ENCODE peak calls at places on chromosome 12, in seven cellular contexts. G is mesendoderm, E is G401, M is T-cell, K is RWPE2, I is endothelial cell, F is transverse colon. Q is an unnamed sample.

GRCh38 chr12:64404470-64405446 is 566 bp downstream of the XPOT start:
- DNase-seq in G (peak; percentile 89), E (peak; percentile 40), M (no peak), K (peak; percentile 70), I (peak; percentile 52), F (peak; percentile 58), Q (peak; percentile 50)

GRCh38 chr12:72077111-72077820 is 138.6 kb downstream of the TPH2 start:
- DNase-seq in G (peak; percentile 25), E (peak; percentile 64), M (no peak), K (no peak), I (no peak), F (no peak), Q (peak; percentile 34)

GRCh38 chr12:62862259-62862881 is 72.6 kb downstream of the PPM1H start:
- DNase-seq in G (no peak), E (no peak), M (no peak), K (no peak), I (no peak), F (no peak), Q (peak; percentile 58)

GRCh38 chr12:6612247-6612646 is 5.1 kb upstream of the CHD4 start:
- DNase-seq in G (no peak), E (peak; percentile 51), M (no peak), K (no peak), I (no peak), F (no peak), Q (no peak)

GRCh38 chr12:105409881-105410471 is 79.5 kb downstream of the C12orf75 start:
- DNase-seq in G (no peak), E (no peak), M (no peak), K (no peak), I (peak; percentile 50), F (no peak), Q (peak; percentile 25)

GRCh38 chr12:2432856-2433255 is 361.9 kb upstream of the FKBP4 start:
- DNase-seq in G (no peak), E (no peak), M (no peak), K (no peak), I (no peak), F (no peak), Q (no peak)

GRCh38 chr12:46506961-46507360 is 134.4 kb upstream of the SLC38A2 start:
- DNase-seq in G (no peak), E (no peak), M (no peak), K (no peak), I (no peak), F (no peak), Q (no peak)

GRCh38 chr12:7136676-7137075 is 6.5 kb downstream of the CLSTN3 start:
- DNase-seq in G (no peak), E (peak; percentile 90), M (no peak), K (no peak), I (no peak), F (no peak), Q (no peak)

GRCh38 chr12:52358575-52359350 is 8.5 kb downstream of the KRT85 start:
- DNase-seq in G (peak; percentile 35), E (no peak), M (no peak), K (no peak), I (no peak), F (no peak), Q (peak; percentile 31)

GRCh38 chr12:66491812-66492361 is 187.0 kb downstream of the GRIP1 start:
- DNase-seq in G (no peak), E (no peak), M (no peak), K (no peak), I (no peak), F (no peak), Q (no peak)

GRCh38 chr12:92717202-92717601 is 14.4 kb downstream of the PLEKHG7 start:
- DNase-seq in G (peak; percentile 37), E (no peak), M (no peak), K (no peak), I (peak; percentile 39), F (no peak), Q (peak; percentile 23)

GRCh38 chr12:6384499-6385436 is 806 bp downstream of the LTBR start:
- DNase-seq in G (no peak), E (no peak), M (no peak), K (no peak), I (no peak), F (peak; percentile 31), Q (no peak)

GRCh38 chr12:39240573-39240972 is 202.3 kb downstream of the KIF21A start:
- DNase-seq in G (peak; percentile 83), E (no peak), M (no peak), K (no peak), I (no peak), F (no peak), Q (no peak)

GRCh38 chr12:47850153-47851084 is 30.7 kb upstream of the HDAC7 start:
- DNase-seq in G (peak; percentile 88), E (no peak), M (no peak), K (no peak), I (no peak), F (no peak), Q (no peak)

GRCh38 chr12:104721065-104721458 is 237.0 kb downstream of the SLC41A2 start:
- DNase-seq in G (no peak), E (no peak), M (no peak), K (no peak), I (no peak), F (no peak), Q (no peak)